ENCODE peak calls at places on chromosomes 4 and X, in five cellular contexts. X, E, Y, S and P are unnamed samples.
A peak's percentile ranks its signal among the peaks of the same experiment; 100 is the strongest.

GRCh38 chr4:108180513-108180912 is 11.8 kb upstream of the LEF1 start:
- DNase-seq in X (no peak), E (no peak), Y (no peak), S (no peak), P (no peak)

GRCh38 chrX:38985375-38985774 is 184.1 kb downstream of the MID1IP1 start:
- DNase-seq in X (peak; percentile 13), E (no peak), Y (peak; percentile 36), S (no peak), P (peak; percentile 19)

GRCh38 chr4:65089666-65090065 is 580.6 kb downstream of the EPHA5 start:
- DNase-seq in X (no peak), E (no peak), Y (no peak), S (no peak), P (no peak)

GRCh38 chrX:124127496-124127895 is 166.0 kb downstream of the STAG2 start:
- DNase-seq in X (no peak), E (no peak), Y (peak; percentile 28), S (no peak), P (no peak)

GRCh38 chr4:38610844-38611550 is 53.0 kb upstream of the KLF3 start:
- DNase-seq in X (no peak), E (no peak), Y (no peak), S (no peak), P (no peak)

GRCh38 chr4:117983541-117984451 is 50.5 kb upstream of the NDST3 start:
- DNase-seq in X (no peak), E (no peak), Y (no peak), S (no peak), P (no peak)

GRCh38 chr4:57068237-57068981 is 41.8 kb downstream of the IGFBP7 start:
- DNase-seq in X (no peak), E (no peak), Y (no peak), S (no peak), P (no peak)

GRCh38 chr4:129561886-129562285 is 465.9 kb downstream of the C4orf33 start:
- DNase-seq in X (no peak), E (no peak), Y (no peak), S (no peak), P (no peak)

GRCh38 chrX:17459008-17459407 is 84.0 kb downstream of the NHS start:
- DNase-seq in X (no peak), E (no peak), Y (no peak), S (no peak), P (no peak)

DNA sequence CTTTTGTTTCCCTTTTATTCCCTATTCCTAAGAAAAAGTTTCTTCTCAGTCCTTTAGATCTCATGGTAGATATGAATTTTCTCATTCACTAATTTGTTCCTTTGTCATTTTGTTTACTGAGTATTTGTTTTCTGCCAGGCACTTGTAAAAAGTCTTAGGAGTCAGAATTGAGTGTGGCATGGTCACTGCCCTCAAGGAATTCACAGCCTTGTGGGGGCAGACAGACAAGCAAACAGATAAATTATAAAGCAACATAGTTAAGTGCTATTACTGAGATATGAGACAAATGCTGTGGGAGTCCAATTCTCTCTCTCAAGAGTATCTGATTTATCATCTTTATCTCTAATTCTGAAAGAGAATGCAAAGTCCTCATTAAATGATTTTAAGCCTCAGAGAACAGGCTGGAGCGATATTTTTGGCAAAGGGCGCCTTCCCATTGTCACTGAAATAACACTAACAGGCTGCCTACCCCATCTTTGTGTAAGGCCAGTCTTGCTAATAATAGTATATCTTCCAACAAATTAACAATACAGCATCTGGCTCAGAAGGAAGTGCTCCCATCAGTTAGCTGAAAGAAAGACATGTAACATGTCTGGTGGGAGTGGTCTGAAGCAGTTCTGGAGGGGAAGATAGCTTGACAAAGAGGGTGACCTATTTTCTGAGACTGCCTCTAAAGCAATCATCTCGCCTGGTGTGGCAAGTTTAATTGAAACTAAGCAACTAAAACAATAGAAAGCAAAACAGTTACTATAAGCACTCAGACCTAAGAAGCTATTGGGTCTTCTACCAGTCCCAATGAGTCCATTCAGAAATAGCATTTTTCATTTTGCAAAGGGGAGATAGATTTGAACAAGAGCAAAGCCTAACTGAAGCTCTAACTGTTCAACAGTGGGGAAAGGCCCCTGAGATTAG is 61.4 kb upstream of the AMOT start:
- DNase-seq in X (peak; percentile 19), E (no peak), Y (no peak), S (no peak), P (no peak)
- TF ChIP-seq FOXM1 in X (no peak), E (no peak), Y (no peak), S (no peak), P (no peak)

GRCh38 chr4:144968606-144969005 is 129.4 kb downstream of the ANAPC10 start:
- DNase-seq in X (no peak), E (no peak), Y (no peak), S (no peak), P (no peak)
- TF ChIP-seq FOXM1 in X (no peak), E (no peak), Y (no peak), S (no peak), P (no peak)

GRCh38 chrX:150842198-150842553 is 56.3 kb downstream of the CD99L2 start:
- DNase-seq in X (no peak), E (no peak), Y (no peak), S (no peak), P (no peak)
- TF ChIP-seq FOXM1 in X (no peak), E (no peak), Y (no peak), S (no peak), P (no peak)

DNA sequence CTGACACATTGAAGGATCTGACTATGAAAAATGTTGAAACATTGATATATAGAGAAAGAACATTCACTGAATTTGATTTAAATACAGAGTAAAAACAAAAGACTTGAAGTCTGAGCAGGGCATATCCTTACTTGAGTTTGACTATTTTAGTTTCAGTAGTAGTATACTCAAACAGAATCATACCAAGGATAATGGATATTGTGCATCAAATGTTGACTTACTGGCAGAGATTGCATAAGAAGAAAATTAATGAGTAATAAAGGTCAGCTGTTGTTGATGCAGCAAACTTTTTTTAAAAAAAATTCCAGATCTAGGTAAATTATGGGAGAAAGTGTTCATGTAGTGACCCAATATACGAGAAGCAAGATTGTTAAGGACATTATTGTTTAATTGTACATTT is 94.5 kb upstream of the APOOL start:
- DNase-seq in X (no peak), E (no peak), Y (no peak), S (no peak), P (no peak)
- TF ChIP-seq FOXM1 in X (no peak), E (no peak), Y (no peak), S (no peak), P (no peak)

GRCh38 chr4:16636304-16636703 is 262.1 kb downstream of the LDB2 start:
- DNase-seq in X (no peak), E (no peak), Y (no peak), S (no peak), P (no peak)
- TF ChIP-seq FOXM1 in X (no peak), E (no peak), Y (no peak), S (no peak), P (no peak)

GRCh38 chrX:136291824-136292223 is 8.9 kb upstream of the ADGRG4 start:
- DNase-seq in X (no peak), E (no peak), Y (no peak), S (no peak), P (no peak)
- TF ChIP-seq FOXM1 in X (no peak), E (no peak), Y (no peak), S (no peak), P (no peak)

GRCh38 chr4:79872738-79873137 is 200.3 kb downstream of the ANTXR2 start:
- DNase-seq in X (no peak), E (no peak), Y (no peak), S (no peak), P (no peak)
- TF ChIP-seq FOXM1 in X (no peak), E (no peak), Y (no peak), S (no peak), P (no peak)

GRCh38 chr4:124018383-124019317 is 622.1 kb downstream of the SPRY1 start:
- DNase-seq in X (peak; percentile 61), E (peak; percentile 33), Y (no peak), S (peak; percentile 12), P (peak; percentile 19)
- TF ChIP-seq FOXM1 in X (peak; percentile 81), E (no peak), Y (no peak), S (no peak), P (no peak)

GRCh38 chr4:71472946-71473345 is 134.1 kb downstream of the SLC4A4 start:
- DNase-seq in X (no peak), E (no peak), Y (no peak), S (no peak), P (no peak)
- TF ChIP-seq FOXM1 in X (no peak), E (no peak), Y (no peak), S (no peak), P (no peak)

GRCh38 chr4:122514671-122515070 is 58.1 kb upstream of the IL2 start:
- DNase-seq in X (no peak), E (no peak), Y (no peak), S (no peak), P (no peak)
- TF ChIP-seq FOXM1 in X (no peak), E (no peak), Y (no peak), S (no peak), P (no peak)